ENCODE peak calls at places on chromosomes 7 and 10, in seven cellular contexts. O, A, J, M, S, N and U are unnamed samples.

GRCh38 chr10:7572435-7572834 is 94.3 kb downstream of the ITIH5 start:
- DNase-seq in O (no peak), A (no peak), J (no peak), M (no peak), S (no peak), N (no peak), U (no peak)

GRCh38 chr10:35705671-35706070 is 63.6 kb upstream of the FZD8 start:
- DNase-seq in O (no peak), A (no peak), J (no peak), M (no peak), S (no peak), N (no peak), U (no peak)

GRCh38 chr10:43120948-43121290 is 17.3 kb upstream of the CSGALNACT2 start:
- DNase-seq in O (no peak), A (no peak), J (no peak), M (no peak), S (no peak), N (no peak), U (peak)

GRCh38 chr10:78544447-78545085 is 510.9 kb downstream of the RPS24 start:
- DNase-seq in O (no peak), A (no peak), J (no peak), M (no peak), S (no peak), N (no peak), U (no peak)

GRCh38 chr7:158655931-158656441 is 48.6 kb downstream of the NCAPG2 start:
- DNase-seq in O (no peak), A (no peak), J (no peak), M (no peak), S (no peak), N (no peak), U (no peak)

GRCh38 chr7:30740417-30741181 is 11.3 kb upstream of the INMT start:
- DNase-seq in O (peak), A (peak), J (peak), M (peak), S (peak), N (peak), U (peak)

GRCh38 chr7:141729020-141729419 is 9.1 kb upstream of the SSBP1 start:
- DNase-seq in O (no peak), A (no peak), J (no peak), M (no peak), S (no peak), N (no peak), U (no peak)

GRCh38 chr7:28759373-28760013 is 198.6 kb downstream of the TRIL start:
- DNase-seq in O (no peak), A (no peak), J (no peak), M (no peak), S (no peak), N (no peak), U (no peak)

GRCh38 chr10:8037199-8037801 is 17.2 kb upstream of the GATA3 start:
- DNase-seq in O (no peak), A (no peak), J (no peak), M (no peak), S (no peak), N (no peak), U (no peak)

GRCh38 chr10:12501324-12501723 is 152.0 kb downstream of the CAMK1D start:
- DNase-seq in O (no peak), A (no peak), J (no peak), M (no peak), S (no peak), N (no peak), U (no peak)

GRCh38 chr10:44125879-44126675 is 258.8 kb downstream of the CXCL12 start:
- DNase-seq in O (no peak), A (no peak), J (no peak), M (no peak), S (peak), N (no peak), U (no peak)

GRCh38 chr7:73512018-73512780 is 9.9 kb downstream of the BAZ1B start:
- DNase-seq in O (no peak), A (no peak), J (no peak), M (no peak), S (no peak), N (no peak), U (no peak)

GRCh38 chr10:34679177-34679576 is 135.9 kb downstream of the PARD3 start:
- DNase-seq in O (no peak), A (no peak), J (no peak), M (no peak), S (no peak), N (no peak), U (no peak)

GRCh38 chr7:23864984-23865383 is 155.0 kb downstream of the STK31 start:
- DNase-seq in O (no peak), A (no peak), J (no peak), M (no peak), S (peak), N (no peak), U (no peak)

GRCh38 chr7:36048902-36049240 is 104.2 kb upstream of the EEPD1 start:
- DNase-seq in O (no peak), A (no peak), J (no peak), M (no peak), S (no peak), N (no peak), U (no peak)

GRCh38 chr10:50788951-50789904 is 49.5 kb downstream of the ASAH2B start:
- DNase-seq in O (no peak), A (no peak), J (no peak), M (no peak), S (peak), N (no peak), U (no peak)

GRCh38 chr10:50470345-50470744 is 153.4 kb downstream of the SGMS1 start:
- DNase-seq in O (no peak), A (no peak), J (no peak), M (no peak), S (no peak), N (no peak), U (no peak)

GRCh38 chr10:69965919-69966662 is 86.6 kb upstream of the MACROH2A2 start:
- DNase-seq in O (no peak), A (no peak), J (no peak), M (peak), S (no peak), N (no peak), U (no peak)

GRCh38 chr7:27898735-27899134 is 158.8 kb downstream of the TAX1BP1 start:
- DNase-seq in O (no peak), A (no peak), J (no peak), M (no peak), S (no peak), N (no peak), U (no peak)

GRCh38 chr7:35356495-35356894 is 102.6 kb upstream of the TBX20 start:
- DNase-seq in O (no peak), A (no peak), J (no peak), M (no peak), S (no peak), N (no peak), U (no peak)

GRCh38 chr10:75466886-75467285 is 35.5 kb downstream of the LRMDA start:
- DNase-seq in O (no peak), A (no peak), J (no peak), M (no peak), S (no peak), N (no peak), U (no peak)